ENCODE peak calls at places on chromosomes 16 and 17, in five cellular contexts. C is mucosa of descending colon, F is activated T-cell treated with anti-CD3 and anti-CD28 coated beads for 1 hour, T is GM19239, A is GM04504. Y is an unnamed sample.

GRCh38 chr17:82848022-82848592 is 8.3 kb upstream of the ZNF750 start:
- DNase-seq in T (no peak), F (no peak), C (peak; percentile 75), A (peak; percentile 75), Y (no peak)

GRCh38 chr17:21029032-21029431 is 13.8 kb downstream of the USP22 start:
- DNase-seq in C (no peak), A (peak; percentile 66), T (no peak), F (no peak), Y (no peak)

GRCh38 chr16:4110065-4110464 is 6.2 kb downstream of the ADCY9 start:
- DNase-seq in A (no peak), T (no peak), F (no peak), C (no peak), Y (no peak)

GRCh38 chr17:74277935-74278334 is 3.9 kb downstream of the DNAI2 start:
- DNase-seq in A (no peak), C (no peak), T (no peak), F (no peak), Y (no peak)

GRCh38 chr17:17445296-17445924 is 31.4 kb upstream of the MED9 start:
- DNase-seq in T (no peak), F (no peak), C (no peak), A (no peak), Y (no peak)

GRCh38 chr17:35705705-35706104 is 25.7 kb upstream of the RASL10B start:
- DNase-seq in F (no peak), C (no peak), A (no peak), T (no peak), Y (no peak)

GRCh38 chr17:37450090-37450489 is 39.6 kb upstream of the DUSP14 start:
- DNase-seq in C (no peak), A (no peak), T (no peak), F (no peak), Y (no peak)

GRCh38 chr16:25066747-25067631 is 44.6 kb upstream of the LCMT1 start:
- DNase-seq in F (peak; percentile 80), A (peak; percentile 36), C (peak; percentile 92), T (peak; percentile 95), Y (peak; percentile 41)

GRCh38 chr17:21163101-21163500 is 36.3 kb downstream of the DHRS7B start:
- DNase-seq in F (no peak), T (no peak), C (no peak), A (no peak), Y (no peak)

GRCh38 chr17:37273419-37274051 is 102.2 kb upstream of the C17orf78 start:
- DNase-seq in C (peak; percentile 11), A (no peak), T (no peak), F (no peak), Y (no peak)

GRCh38 chr17:50219345-50219744 is 17.9 kb upstream of the COL1A1 start:
- DNase-seq in F (no peak), T (no peak), C (no peak), A (no peak), Y (no peak)

GRCh38 chr17:79530361-79531105 is 80.3 kb downstream of the RBFOX3 start:
- DNase-seq in T (no peak), C (no peak), A (no peak), F (no peak), Y (no peak)

GRCh38 chr17:49575524-49576120 is at the start of gene NXPH3:
- DNase-seq in A (no peak), F (peak; percentile 52), T (peak; percentile 62), C (peak; percentile 48), Y (no peak)

GRCh38 chr16:89198417-89199240 is 1.7 kb downstream of the SLC22A31 start:
- DNase-seq in F (no peak), C (no peak), A (no peak), T (no peak), Y (no peak)

GRCh38 chr17:5580974-5581373 is 3.3 kb downstream of the NLRP1 start:
- DNase-seq in C (no peak), A (no peak), F (no peak), T (no peak), Y (no peak)

GRCh38 chr17:65041518-65041917 is 15.0 kb downstream of the GNA13 start:
- DNase-seq in F (no peak), A (no peak), T (no peak), C (no peak), Y (no peak)

GRCh38 chr17:12592941-12593340 is 72.7 kb upstream of the MYOCD start:
- DNase-seq in C (no peak), A (no peak), F (no peak), T (no peak), Y (no peak)

GRCh38 chr16:88924834-88925539 is 52.0 kb downstream of the CBFA2T3 start:
- DNase-seq in A (peak; percentile 73), T (peak; percentile 88), C (no peak), F (no peak), Y (no peak)

GRCh38 chr16:4586297-4586696 is 28.4 kb downstream of the UBALD1 start:
- DNase-seq in T (no peak), A (no peak), F (no peak), C (no peak), Y (no peak)

GRCh38 chr16:53099318-53100130 is 44.7 kb downstream of the CHD9 start:
- DNase-seq in A (peak; percentile 70), T (peak; percentile 35), F (peak; percentile 21), C (peak; percentile 92), Y (peak; percentile 69)

GRCh38 chr16:55297062-55297909 is 26.7 kb upstream of the IRX6 start:
- DNase-seq in C (no peak), F (no peak), A (no peak), T (no peak), Y (no peak)

GRCh38 chr17:76446449-76447231 is 6.3 kb downstream of the UBE2O start:
- DNase-seq in T (no peak), F (no peak), C (no peak), A (peak; percentile 64), Y (no peak)

Y was measured in cortex of kidney.